ENCODE peak calls at places on chromosomes 2 and 18, in five cellular contexts. W, L, I, U and B are unnamed samples.

GRCh38 chr2:118190365-118190916 is 102.2 kb downstream of the INSIG2 start:
- DNase-seq in W (no peak), L (no peak), I (no peak), U (no peak), B (no peak)

GRCh38 chr2:158761626-158762025 is 33.5 kb upstream of the DAPL1 start:
- DNase-seq in W (no peak), L (no peak), I (no peak), U (no peak), B (no peak)

GRCh38 chr2:159419403-159419802 is 132.9 kb upstream of the WDSUB1 start:
- DNase-seq in W (no peak), L (no peak), I (no peak), U (no peak), B (no peak)

GRCh38 chr2:199488772-199489400 is 31.1 kb upstream of the SATB2 start:
- DNase-seq in W (no peak), L (peak), I (peak), U (peak), B (no peak)

GRCh38 chr2:109211324-109211723 is 82.3 kb downstream of the SH3RF3 start:
- DNase-seq in W (no peak), L (no peak), I (no peak), U (no peak), B (no peak)

GRCh38 chr2:149357058-149357457 is 26.7 kb downstream of the LYPD6 start:
- DNase-seq in W (no peak), L (no peak), I (no peak), U (no peak), B (no peak)

GRCh38 chr18:59249186-59249774 is 24.0 kb downstream of the RAX start:
- DNase-seq in W (no peak), L (no peak), I (peak), U (no peak), B (no peak)

GRCh38 chr2:44304258-44304657 is 29.0 kb downstream of the SLC3A1 start:
- DNase-seq in W (no peak), L (no peak), I (no peak), U (no peak), B (no peak)

GRCh38 chr2:112791019-112791418 is 6.7 kb upstream of the IL1A start:
- DNase-seq in W (no peak), L (no peak), I (no peak), U (no peak), B (no peak)

GRCh38 chr18:47772374-47773248 is 157.8 kb downstream of the SMAD2 start:
- DNase-seq in W (peak), L (peak), I (no peak), U (no peak), B (no peak)

GRCh38 chr2:101692766-101693165 is 4.7 kb upstream of the MAP4K4 start:
- DNase-seq in W (no peak), L (no peak), I (no peak), U (no peak), B (no peak)

GRCh38 chr2:139067874-139068273 is 287.7 kb upstream of the NXPH2 start:
- DNase-seq in W (no peak), L (no peak), I (no peak), U (no peak), B (no peak)

GRCh38 chr2:42052702-42053481 is 5.1 kb downstream of the PKDCC start:
- DNase-seq in W (peak), L (no peak), I (no peak), U (no peak), B (no peak)

GRCh38 chr2:3743951-3744555 is 40.7 kb downstream of the DCDC2C start:
- DNase-seq in W (no peak), L (no peak), I (no peak), U (no peak), B (no peak)

GRCh38 chr2:189662674-189663226 is 1.5 kb downstream of the ASNSD1 start:
- DNase-seq in W (no peak), L (no peak), I (no peak), U (no peak), B (no peak)

GRCh38 chr2:232139171-232139594 is 177.7 kb downstream of the DIS3L2 start:
- DNase-seq in W (no peak), L (no peak), I (no peak), U (no peak), B (no peak)

GRCh38 chr2:61144697-61145268 is 17.2 kb upstream of the C2orf74 start:
- DNase-seq in W (peak), L (peak), I (peak), U (peak), B (peak)

GRCh38 chr2:201440182-201440581 is 11.1 kb downstream of the TRAK2 start:
- DNase-seq in W (no peak), L (no peak), I (no peak), U (no peak), B (no peak)

GRCh38 chr18:64974378-64975125 is 776.3 kb upstream of the CDH7 start:
- DNase-seq in W (no peak), L (no peak), I (no peak), U (no peak), B (no peak)

GRCh38 chr2:239916205-239917127 is 108.7 kb downstream of the NDUFA10 start:
- DNase-seq in W (peak), L (no peak), I (no peak), U (peak), B (no peak)

GRCh38 chr2:95271381-95271971 is 2.8 kb upstream of the PROM2 start:
- DNase-seq in W (peak), L (no peak), I (no peak), U (no peak), B (no peak)

GRCh38 chr2:102967451-102967850 is 205.6 kb downstream of the TMEM182 start:
- DNase-seq in W (no peak), L (no peak), I (no peak), U (no peak), B (no peak)

GRCh38 chr2:236576053-236576452 is 6.4 kb downstream of the ACKR3 start:
- DNase-seq in W (no peak), L (no peak), I (no peak), U (no peak), B (no peak)

GRCh38 chr2:74747411-74748080 is 86.4 kb upstream of the HK2 start:
- DNase-seq in W (no peak), L (no peak), I (no peak), U (no peak), B (no peak)

GRCh38 chr2:96207073-96207777 is 1.4 kb downstream of the STARD7 start:
- DNase-seq in W (no peak), L (no peak), I (no peak), U (no peak), B (no peak)

GRCh38 chr2:96764253-96764637 is 3.5 kb downstream of the CNNM4 start:
- DNase-seq in W (peak), L (no peak), I (no peak), U (no peak), B (no peak)

GRCh38 chr2:12035956-12036639 is 289.7 kb downstream of the LPIN1 start:
- DNase-seq in W (no peak), L (no peak), I (no peak), U (no peak), B (no peak)

GRCh38 chr18:34942276-34942675 is 98.9 kb upstream of the MAPRE2 start:
- DNase-seq in W (no peak), L (no peak), I (no peak), U (no peak), B (no peak)

GRCh38 chr2:47784349-47784851 is 1.5 kb downstream of the MSH6 start:
- DNase-seq in W (no peak), L (no peak), I (no peak), U (no peak), B (no peak)

GRCh38 chr2:229410312-229410711 is 139.2 kb upstream of the PID1 start:
- DNase-seq in W (no peak), L (no peak), I (no peak), U (no peak), B (no peak)
- TF ChIP-seq POLR2AphosphoS5 in W (no peak), L (no peak), I (no peak), U (no peak), B (no peak)

GRCh38 chr2:234980476-234981187 is 28.8 kb downstream of the SH3BP4 start:
- DNase-seq in W (no peak), L (no peak), I (no peak), U (no peak), B (no peak)

GRCh38 chr2:234979204-234980167 is 27.7 kb downstream of the SH3BP4 start:
- DNase-seq in W (no peak), L (no peak), I (no peak), U (no peak), B (no peak)

GRCh38 chr2:234983011-234983726 is 31.4 kb downstream of the SH3BP4 start:
- DNase-seq in W (no peak), L (no peak), I (no peak), U (no peak), B (no peak)

GRCh38 chr2:234982096-234982834 is 30.4 kb downstream of the SH3BP4 start:
- DNase-seq in W (no peak), L (no peak), I (no peak), U (no peak), B (no peak)

GRCh38 chr2:234981197-234982095 is 29.6 kb downstream of the SH3BP4 start:
- DNase-seq in W (no peak), L (no peak), I (no peak), U (peak), B (no peak)
- TF ChIP-seq POLR2AphosphoS5 in W (peak), L (no peak), I (no peak), U (peak), B (no peak)

DNA sequence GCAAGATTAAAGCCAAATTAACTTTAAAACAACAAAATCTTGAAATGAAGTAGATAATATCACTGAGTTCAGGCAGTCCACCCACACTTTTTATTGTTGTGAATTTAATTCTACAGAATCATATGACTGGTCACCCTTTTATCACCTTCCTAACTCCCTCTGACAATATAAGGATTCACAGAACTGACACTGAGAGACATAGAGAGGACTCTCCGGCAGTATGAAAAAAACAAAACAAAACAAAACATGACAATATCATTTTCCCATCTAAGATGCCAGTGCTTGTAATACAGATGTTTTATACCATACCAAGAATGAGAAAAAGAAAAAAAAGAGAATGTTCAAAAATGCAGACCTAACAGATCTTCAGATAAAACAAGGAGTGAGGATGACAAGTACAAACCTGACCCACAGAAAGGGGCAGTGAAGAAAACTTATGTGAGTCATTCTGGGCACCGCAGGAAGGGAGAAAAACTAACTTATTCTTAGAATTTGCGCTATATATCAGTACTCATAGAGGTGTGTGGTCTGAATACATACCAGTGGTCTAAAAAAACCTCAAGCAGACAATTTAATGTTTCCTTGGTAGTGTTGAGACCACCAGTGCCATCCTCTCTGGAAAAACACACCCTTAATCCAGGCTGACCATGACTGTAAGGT is 136.6 kb downstream of the ZAP70 start:
- DNase-seq in W (no peak), L (no peak), I (no peak), U (no peak), B (no peak)
- TF ChIP-seq POLR2AphosphoS5 in W (no peak), L (no peak), I (no peak), U (no peak), B (no peak)

GRCh38 chr2:206150631-206151030 is 8.6 kb downstream of the NDUFS1 start:
- DNase-seq in W (no peak), L (no peak), I (no peak), U (no peak), B (no peak)

GRCh38 chr2:206154197-206154596 is 5.0 kb downstream of the NDUFS1 start:
- DNase-seq in W (no peak), L (no peak), I (no peak), U (no peak), B (no peak)

GRCh38 chr2:206145665-206146064 is 13.6 kb downstream of the NDUFS1 start:
- DNase-seq in W (no peak), L (no peak), I (no peak), U (no peak), B (no peak)

GRCh38 chr2:206150168-206150567 is 9.1 kb downstream of the NDUFS1 start:
- DNase-seq in W (no peak), L (no peak), I (no peak), U (no peak), B (no peak)

DNA sequence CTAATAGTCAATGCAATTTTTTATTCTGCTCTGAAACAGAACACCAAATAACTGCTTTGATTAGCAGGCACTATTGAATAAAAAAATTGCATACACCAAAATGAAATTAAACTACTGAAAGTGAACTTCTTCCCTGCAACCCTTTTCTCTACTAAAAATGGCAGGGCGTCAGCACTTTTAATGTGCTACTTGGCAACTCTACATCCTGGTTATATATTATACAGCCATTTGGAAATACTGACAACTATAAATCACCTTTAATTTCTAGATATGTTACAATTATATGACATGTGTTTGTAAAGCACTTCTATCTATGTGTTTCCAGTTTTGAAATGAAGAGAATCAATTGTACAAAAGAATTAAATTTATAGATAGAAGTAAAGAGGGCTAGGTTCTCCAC is 9.9 kb downstream of the NDUFS1 start:
- DNase-seq in W (no peak), L (no peak), I (no peak), U (no peak), B (no peak)
- TF ChIP-seq POLR2AphosphoS5 in W (no peak), L (no peak), I (no peak), U (no peak), B (no peak)

GRCh38 chr2:17879913-17880274 is 1.4 kb downstream of the KCNS3 start:
- DNase-seq in W (no peak), L (no peak), I (no peak), U (no peak), B (no peak)

GRCh38 chr2:17876590-17876989 is 1.9 kb upstream of the KCNS3 start:
- DNase-seq in W (no peak), L (no peak), I (no peak), U (no peak), B (no peak)

GRCh38 chr2:17877811-17878221 is 651 bp upstream of the KCNS3 start:
- DNase-seq in W (no peak), L (peak), I (peak), U (no peak), B (peak)

GRCh38 chr2:17878222-17879136 is at the start of gene KCNS3:
- DNase-seq in W (no peak), L (no peak), I (peak), U (no peak), B (peak)

GRCh38 chr2:17879137-17879912 is 858 bp downstream of the KCNS3 start:
- DNase-seq in W (no peak), L (no peak), I (peak), U (no peak), B (peak)
- TF ChIP-seq POLR2AphosphoS5 in W (no peak), L (no peak), I (no peak), U (peak), B (no peak)

GRCh38 chr2:19195681-19196080 is 162.7 kb downstream of the OSR1 start:
- DNase-seq in W (no peak), L (no peak), I (no peak), U (no peak), B (no peak)
- TF ChIP-seq POLR2AphosphoS5 in W (no peak), L (no peak), I (no peak), U (no peak), B (no peak)